ENCODE peak calls at places on chromosomes 7 and 10, in eight cellular contexts. B is mammary epithelial cell; V is nephron progenitor cell; N is CD8-positive, alpha-beta T cell; C is choroid plexus epithelial cell; M is CD4-positive, alpha-beta T cell; Y is stomach; K is B cell. A is an unnamed sample.

GRCh38 chr10:48215148-48215982 is 59.1 kb downstream of the FRMPD2 start:
- DNase-seq in B (peak), V (peak), N (peak), C (peak), M (no peak), Y (peak), K (no peak), A (peak)

GRCh38 chr10:124096494-124096893 is 3.1 kb upstream of the CHST15 start:
- DNase-seq in B (no peak), V (no peak), N (no peak), C (no peak), M (no peak), Y (no peak), K (no peak), A (no peak)

GRCh38 chr7:111012152-111012551 is 78.8 kb upstream of the LRRN3 start:
- DNase-seq in B (peak), V (no peak), N (no peak), C (peak), M (no peak), Y (no peak), K (no peak), A (no peak)

GRCh38 chr10:32377458-32378370 is 30.8 kb upstream of the EPC1 start:
- DNase-seq in B (peak), V (peak), N (peak), C (peak), M (no peak), Y (no peak), K (no peak), A (peak)

GRCh38 chr7:92588561-92588960 is 1.6 kb downstream of the FAM133B start:
- DNase-seq in B (peak), V (no peak), N (no peak), C (peak), M (no peak), Y (no peak), K (no peak), A (no peak)

GRCh38 chr7:48421357-48421756 is 250.1 kb downstream of the ABCA13 start:
- DNase-seq in B (peak), V (no peak), N (no peak), C (peak), M (no peak), Y (no peak), K (no peak), A (no peak)

GRCh38 chr10:129629911-129630310 is 162.9 kb downstream of the MGMT start:
- DNase-seq in B (no peak), V (no peak), N (no peak), C (no peak), M (no peak), Y (no peak), K (no peak), A (no peak)

GRCh38 chr10:121596668-121597503 is 1.4 kb downstream of the FGFR2 start:
- DNase-seq in B (peak), V (peak), N (no peak), C (peak), M (no peak), Y (peak), K (no peak), A (peak)

GRCh38 chr7:30238721-30239441 is 45.5 kb upstream of the ZNRF2 start:
- DNase-seq in B (peak), V (no peak), N (no peak), C (peak), M (no peak), Y (peak), K (peak), A (peak)

GRCh38 chr10:119829429-119829828 is 43.2 kb downstream of the MCMBP start:
- DNase-seq in B (no peak), V (no peak), N (no peak), C (no peak), M (no peak), Y (no peak), K (no peak), A (no peak)

GRCh38 chr7:22894585-22894984 is 71.9 kb upstream of the TOMM7 start:
- DNase-seq in B (no peak), V (no peak), N (no peak), C (no peak), M (no peak), Y (no peak), K (no peak), A (no peak)

GRCh38 chr7:32250494-32251260 is 180.5 kb upstream of the PDE1C start:
- DNase-seq in B (no peak), V (no peak), N (no peak), C (no peak), M (no peak), Y (no peak), K (no peak), A (no peak)

GRCh38 chr7:10181996-10182395 is 791.7 kb upstream of the PHF14 start:
- DNase-seq in B (no peak), V (no peak), N (no peak), C (no peak), M (no peak), Y (no peak), K (no peak), A (no peak)

GRCh38 chr10:115417585-115418265 is 324.6 kb downstream of the ATRNL1 start:
- DNase-seq in B (peak), V (peak), N (no peak), C (peak), M (no peak), Y (no peak), K (no peak), A (peak)

GRCh38 chr7:120805636-120806388 is 52.1 kb downstream of the TSPAN12 start:
- DNase-seq in B (peak), V (peak), N (peak), C (peak), M (peak), Y (peak), K (peak), A (peak)

GRCh38 chr7:157907998-157908782 is 571.4 kb downstream of the DNAJB6 start:
- DNase-seq in B (no peak), V (no peak), N (no peak), C (no peak), M (no peak), Y (no peak), K (peak), A (no peak)

GRCh38 chr7:99642099-99642498 is 25.4 kb downstream of the ZSCAN25 start:
- DNase-seq in B (no peak), V (no peak), N (no peak), C (peak), M (no peak), Y (no peak), K (no peak), A (no peak)

GRCh38 chr7:4074407-4074806 is 607.7 kb upstream of the FOXK1 start:
- DNase-seq in B (no peak), V (no peak), N (no peak), C (no peak), M (no peak), Y (peak), K (no peak), A (no peak)

GRCh38 chr10:117533507-117534281 is 8.9 kb upstream of the EMX2 start:
- DNase-seq in B (no peak), V (no peak), N (no peak), C (no peak), M (no peak), Y (no peak), K (no peak), A (peak)

DNA sequence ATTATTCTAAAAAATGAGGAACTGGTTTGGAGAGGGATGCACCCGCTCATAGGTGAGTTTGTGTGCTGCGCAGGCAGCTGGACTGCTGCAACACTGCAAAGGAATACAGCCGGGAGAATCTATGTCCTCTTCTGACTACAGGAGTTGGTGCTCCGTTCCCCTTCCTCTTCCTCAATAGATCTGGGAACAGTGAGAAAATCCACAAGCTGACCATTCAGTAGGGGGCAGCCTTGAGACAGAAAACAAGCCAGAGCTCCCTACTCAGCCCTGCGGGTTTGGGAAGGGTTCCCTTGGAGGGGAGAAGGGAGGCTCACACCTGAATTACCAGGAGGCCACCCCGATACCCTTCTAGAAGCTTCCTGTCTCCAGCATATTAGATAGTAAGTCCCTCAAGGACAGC is 87.3 kb upstream of the FOXI2 start:
- DNase-seq in B (no peak), V (peak), N (no peak), C (peak), M (no peak), Y (no peak), K (no peak), A (no peak)
- TF ChIP-seq CTCF in B (no peak), V (peak), N (no peak), C (peak), M (no peak), Y (no peak), K (no peak), A (peak)

GRCh38 chr10:21508987-21509334 is 16.5 kb downstream of the SKIDA1 start:
- DNase-seq in B (no peak), V (no peak), N (no peak), C (no peak), M (no peak), Y (no peak), K (no peak), A (no peak)

GRCh38 chr10:21503580-21503979 is 21.9 kb downstream of the SKIDA1 start:
- DNase-seq in B (no peak), V (no peak), N (no peak), C (no peak), M (no peak), Y (no peak), K (no peak), A (no peak)

GRCh38 chr10:21507066-21507669 is 18.3 kb downstream of the SKIDA1 start:
- DNase-seq in B (no peak), V (no peak), N (no peak), C (no peak), M (no peak), Y (no peak), K (no peak), A (no peak)

GRCh38 chr10:21506351-21506750 is 19.1 kb downstream of the SKIDA1 start:
- DNase-seq in B (no peak), V (no peak), N (no peak), C (no peak), M (no peak), Y (no peak), K (no peak), A (no peak)

GRCh38 chr10:21505711-21506278 is 19.7 kb downstream of the SKIDA1 start:
- DNase-seq in B (no peak), V (no peak), N (no peak), C (no peak), M (no peak), Y (no peak), K (no peak), A (no peak)
- TF ChIP-seq CTCF in B (no peak), V (no peak), N (no peak), C (no peak), M (no peak), Y (no peak), K (no peak), A (no peak)

GRCh38 chr10:107409517-107409916 is 245.0 kb upstream of the SORCS1 start:
- DNase-seq in B (peak), V (no peak), N (no peak), C (peak), M (no peak), Y (no peak), K (no peak), A (peak)
- TF ChIP-seq CTCF in B (peak), V (no peak), N (no peak), C (peak), M (no peak), Y (no peak), K (no peak), A (peak)

GRCh38 chr10:78727728-78728127 is 341.0 kb upstream of the ZMIZ1 start:
- DNase-seq in B (no peak), V (no peak), N (no peak), C (no peak), M (no peak), Y (no peak), K (no peak), A (no peak)

GRCh38 chr10:78729810-78730209 is 339.0 kb upstream of the ZMIZ1 start:
- DNase-seq in B (no peak), V (no peak), N (no peak), C (no peak), M (no peak), Y (no peak), K (no peak), A (no peak)

GRCh38 chr10:78730754-78731153 is 338.0 kb upstream of the ZMIZ1 start:
- DNase-seq in B (no peak), V (no peak), N (no peak), C (no peak), M (no peak), Y (no peak), K (no peak), A (no peak)

GRCh38 chr10:78728176-78728575 is 340.6 kb upstream of the ZMIZ1 start:
- DNase-seq in B (no peak), V (no peak), N (no peak), C (no peak), M (no peak), Y (no peak), K (no peak), A (no peak)

GRCh38 chr10:78729366-78729765 is 339.4 kb upstream of the ZMIZ1 start:
- DNase-seq in B (no peak), V (no peak), N (no peak), C (no peak), M (no peak), Y (no peak), K (no peak), A (no peak)
- TF ChIP-seq CTCF in B (no peak), V (no peak), N (no peak), C (no peak), M (no peak), Y (no peak), K (no peak), A (no peak)

GRCh38 chr7:8823486-8823885 is 390.1 kb downstream of the NXPH1 start:
- DNase-seq in B (no peak), V (no peak), N (no peak), C (no peak), M (no peak), Y (no peak), K (no peak), A (no peak)
- TF ChIP-seq CTCF in B (no peak), V (no peak), N (no peak), C (no peak), M (no peak), Y (no peak), K (no peak), A (no peak)

DNA sequence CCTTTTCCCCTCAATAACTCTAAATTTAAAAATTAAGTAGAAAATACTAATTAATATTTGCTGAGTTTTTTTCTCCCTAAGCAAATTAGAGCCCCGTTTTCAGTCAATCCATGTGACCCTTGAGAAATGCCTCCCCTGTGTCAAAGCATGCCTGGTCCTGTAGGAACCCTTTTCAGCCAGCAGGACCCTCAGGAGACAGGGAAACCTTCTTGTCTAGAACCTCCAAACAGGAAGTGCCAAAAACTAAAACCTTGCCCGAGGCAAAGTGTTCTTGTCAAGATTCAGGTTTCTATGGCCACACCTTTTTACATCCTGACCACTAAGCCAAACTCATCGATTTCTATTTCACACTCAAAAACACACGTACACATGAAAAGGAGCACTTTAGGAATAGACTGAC is 60.1 kb upstream of the NFE2L3 start:
- DNase-seq in B (peak), V (no peak), N (no peak), C (no peak), M (no peak), Y (no peak), K (no peak), A (no peak)
- TF ChIP-seq CTCF in B (peak), V (peak), N (no peak), C (peak), M (no peak), Y (no peak), K (no peak), A (no peak)